ENCODE peak calls at places on chromosomes 16 and 17, in four cellular contexts. I is H1, C is IMR-90, J is mesendoderm. G is an unnamed sample.

GRCh38 chr17:19973146-19973545 is 4.5 kb downstream of the AKAP10 start:
- DNase-seq in I (no peak), C (peak; percentile 10), J (no peak), G (no peak)

GRCh38 chr17:44417553-44417952 is 28.1 kb upstream of the ITGA2B start:
- DNase-seq in I (no peak), C (peak; percentile 97), J (peak; percentile 22), G (no peak)

GRCh38 chr17:51298508-51299371 is 38.4 kb downstream of the UTP18 start:
- DNase-seq in I (no peak), C (peak; percentile 54), J (peak; percentile 75), G (peak; percentile 43)

GRCh38 chr16:627458-628239 is 3.1 kb upstream of the WFIKKN1 start:
- DNase-seq in I (peak; percentile 53), C (no peak), J (no peak), G (peak; percentile 33)

GRCh38 chr16:4682616-4683254 is 10.6 kb upstream of the NUDT16L1 start:
- DNase-seq in I (peak; percentile 90), C (peak; percentile 18), J (peak; percentile 68), G (peak; percentile 87)

GRCh38 chr17:7026471-7027115 is 3.7 kb downstream of the BCL6B start:
- DNase-seq in I (no peak), C (no peak), J (no peak), G (peak; percentile 57)

GRCh38 chr16:4945560-4946502 is 8.9 kb upstream of the PPL start:
- DNase-seq in I (no peak), C (no peak), J (no peak), G (no peak)

GRCh38 chr16:3945751-3946603 is 65.5 kb upstream of the CREBBP start:
- DNase-seq in I (no peak), C (peak; percentile 99), J (peak; percentile 37), G (no peak)

GRCh38 chr17:63881935-63882601 is at the start of gene GH2:
- DNase-seq in I (peak; percentile 88), C (peak; percentile 34), J (peak; percentile 82), G (peak; percentile 88)

GRCh38 chr16:66486773-66487579 is 59.9 kb downstream of the BEAN1 start:
- DNase-seq in I (no peak), C (peak; percentile 83), J (no peak), G (peak; percentile 17)

GRCh38 chr17:41516828-41517283 is 1.8 kb downstream of the KRT15 start:
- DNase-seq in I (no peak), C (no peak), J (no peak), G (no peak)

GRCh38 chr16:49460786-49461470 is 87.3 kb downstream of the C16orf78 start:
- DNase-seq in I (peak; percentile 22), C (no peak), J (no peak), G (peak; percentile 14)

GRCh38 chr16:15483857-15484256 is 49.5 kb downstream of the BMERB1 start:
- DNase-seq in I (no peak), C (no peak), J (no peak), G (no peak)

GRCh38 chr16:27169511-27170071 is 33.7 kb upstream of the KDM8 start:
- DNase-seq in I (no peak), C (peak; percentile 89), J (peak; percentile 44), G (peak; percentile 40)

GRCh38 chr17:30831257-30831656 is 509 bp upstream of the ATAD5 start:
- DNase-seq in I (no peak), C (peak; percentile 5), J (peak; percentile 83), G (peak; percentile 54)

DNA sequence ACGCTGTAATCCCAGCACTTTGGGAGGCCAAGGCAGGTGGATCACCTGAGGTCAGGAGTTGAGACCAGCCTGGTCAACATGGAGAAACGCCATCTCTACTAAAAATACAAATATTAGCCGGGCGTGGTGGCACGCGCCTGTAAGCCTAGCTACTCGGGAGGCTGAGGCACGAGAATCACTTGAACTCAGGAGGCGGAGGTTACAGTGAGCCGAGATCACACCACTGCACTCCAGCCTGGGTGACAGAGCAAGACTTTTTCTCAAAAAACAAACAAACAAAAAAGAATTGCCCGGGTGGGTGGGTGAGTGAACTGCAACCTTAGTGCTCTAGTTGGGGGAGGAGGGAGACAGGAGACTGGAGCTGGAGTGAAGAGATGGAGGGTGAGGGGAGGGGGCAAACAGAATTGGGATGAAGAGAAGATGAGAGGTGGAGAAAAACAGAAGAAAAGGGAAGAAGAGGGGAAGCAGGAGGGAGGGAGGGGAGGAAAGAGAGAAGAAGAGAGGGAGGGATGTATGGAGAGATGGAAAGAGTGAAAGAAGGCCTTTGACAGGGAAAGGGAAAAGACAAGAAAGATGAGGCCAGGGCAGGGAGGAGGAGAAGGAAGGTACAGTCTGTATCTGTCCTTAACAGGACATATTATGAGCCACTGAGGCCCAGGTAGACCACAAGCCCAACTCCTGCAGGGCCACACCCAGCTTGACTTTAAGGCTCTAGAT is 5.5 kb upstream of the SRCIN1 start:
- DNase-seq in I (no peak), C (no peak), J (no peak), G (no peak)
- H3K56ac ChIP-seq in I (no peak overlapping the region), C (no peak overlapping the region), J (no peak overlapping the region), G (no peak overlapping the region)

GRCh38 chr17:46733837-46734516 is 84.5 kb downstream of the WNT3 start:
- DNase-seq in I (no peak), C (peak; percentile 69), J (no peak), G (no peak)
- H3K56ac ChIP-seq in I (no peak overlapping the region), C (no peak overlapping the region), J (no peak overlapping the region), G (no peak overlapping the region)

DNA sequence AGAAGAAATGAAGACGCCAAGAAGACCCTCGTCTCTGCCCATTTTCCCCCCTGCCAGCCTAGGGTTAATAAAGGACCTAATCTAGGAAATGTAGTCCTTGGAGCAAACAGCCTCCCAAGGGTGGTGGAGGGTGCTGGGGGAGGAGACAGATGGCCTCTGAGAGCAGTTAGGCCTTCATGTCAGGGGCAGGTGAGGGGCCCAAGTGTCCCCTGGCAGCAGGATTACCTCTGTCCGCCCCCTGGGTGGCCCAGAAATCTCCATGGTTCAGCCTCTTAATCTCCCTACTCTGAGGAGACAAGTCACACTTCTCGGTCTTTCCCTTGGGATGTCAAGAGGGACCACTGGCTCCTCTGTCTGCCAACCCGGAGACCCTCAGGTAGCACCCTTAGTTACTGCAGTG is 365.4 kb upstream of the TNRC6C start:
- DNase-seq in I (no peak), C (no peak), J (no peak), G (no peak)
- H3K56ac ChIP-seq in I (no peak overlapping the region), C (no peak overlapping the region), J (no peak overlapping the region), G (no peak overlapping the region)

DNA sequence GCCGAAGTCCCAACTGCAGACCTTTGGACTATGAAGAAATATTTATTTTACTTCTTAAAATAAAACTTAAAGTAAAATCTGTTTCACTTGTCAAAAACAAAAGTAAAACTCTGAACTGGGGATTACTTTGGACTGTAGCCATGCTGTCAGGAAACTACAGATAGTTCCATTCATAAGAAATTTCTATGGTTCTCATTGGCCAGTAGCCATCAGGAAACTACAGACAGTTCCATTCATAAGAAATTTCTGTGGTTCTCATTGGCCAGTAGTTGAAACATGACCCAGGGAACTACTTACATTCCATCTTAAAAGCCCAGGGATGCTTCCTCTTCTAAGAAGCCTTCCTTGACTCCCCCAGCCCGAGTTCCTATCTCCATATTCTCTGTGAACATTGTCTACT is 335.3 kb downstream of the HS3ST4 start:
- DNase-seq in I (no peak), C (no peak), J (no peak), G (no peak)
- H3K56ac ChIP-seq in I (no peak overlapping the region), C (no peak overlapping the region), J (no peak overlapping the region), G (no peak overlapping the region)

DNA sequence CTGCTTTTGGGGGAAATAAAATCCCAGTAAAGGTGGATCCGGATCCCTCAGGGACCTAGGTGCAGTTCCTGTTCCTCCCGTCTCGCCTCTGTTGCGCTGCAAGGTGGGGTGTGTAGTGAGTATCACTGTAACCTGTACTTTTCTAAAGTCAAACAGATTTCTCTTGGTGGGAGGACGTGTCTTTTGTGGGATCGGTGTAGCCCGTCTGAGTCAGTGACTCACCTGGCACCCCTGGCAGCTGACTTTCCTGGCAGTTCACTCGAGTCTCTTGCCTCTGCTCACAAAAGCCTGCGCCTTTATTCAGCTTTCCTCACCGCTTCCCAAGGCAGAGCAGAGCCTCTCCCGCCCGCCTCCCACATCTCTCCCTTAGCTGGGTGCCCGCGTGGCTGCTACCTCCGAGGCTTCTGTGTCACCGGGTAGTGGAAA is 85.7 kb downstream of the CMIP start:
- DNase-seq in I (no peak), C (no peak), J (no peak), G (no peak)
- H3K56ac ChIP-seq in I (no peak overlapping the region), C (no peak overlapping the region), J (no peak overlapping the region), G (no peak overlapping the region)